ENCODE peak calls at places on chromosome 19, in five cellular contexts. H, V, F, L and J are unnamed samples.

GRCh38 chr19:18173572-18174294 is at the start of gene IFI30:
- DNase-seq in V (peak), F (no peak), L (no peak), H (no peak), J (no peak)

GRCh38 chr19:11422163-11423068 is 3.3 kb upstream of the RGL3 start:
- DNase-seq in H (no peak), L (peak), F (peak), V (peak), J (peak)

GRCh38 chr19:17469092-17469370 is 1.3 kb upstream of the SLC27A1 start:
- DNase-seq in H (no peak), F (no peak), L (no peak), V (no peak), J (no peak)

GRCh38 chr19:29492761-29493160 is 33.0 kb upstream of the VSTM2B start:
- DNase-seq in L (no peak), F (no peak), V (no peak), H (no peak), J (no peak)

GRCh38 chr19:2488942-2489731 is 13.2 kb downstream of the GADD45B start:
- DNase-seq in L (no peak), H (no peak), V (peak), F (no peak), J (peak)

GRCh38 chr19:934865-935422 is 9.1 kb downstream of the ARID3A start:
- DNase-seq in V (peak), H (peak), F (peak), L (no peak), J (peak)

GRCh38 chr19:5407356-5407755 is 47.9 kb upstream of the ZNRF4 start:
- DNase-seq in H (peak), L (no peak), F (no peak), V (no peak), J (peak)

GRCh38 chr19:1947651-1948209 is 6.8 kb downstream of the CSNK1G2 start:
- DNase-seq in H (no peak), L (no peak), V (no peak), F (no peak), J (no peak)

GRCh38 chr19:2608602-2608922 is 93.9 kb downstream of the GNG7 start:
- DNase-seq in H (no peak), L (no peak), F (no peak), V (no peak), J (no peak)

GRCh38 chr19:42292963-42293362 is 9.0 kb upstream of the PRR19 start:
- DNase-seq in L (no peak), F (no peak), H (no peak), V (no peak), J (no peak)

GRCh38 chr19:4310247-4311121 is 6.1 kb downstream of the FSD1 start:
- DNase-seq in F (no peak), H (no peak), V (no peak), L (no peak), J (no peak)

GRCh38 chr19:13507053-13507611 is 853 bp upstream of the CACNA1A start:
- DNase-seq in F (no peak), V (no peak), H (no peak), L (no peak), J (peak)
- H3K4me3 ChIP-seq in F (peak), V (no peak), H (no peak), L (no peak), J (peak)

GRCh38 chr19:31553112-31553843 is 204.0 kb upstream of the TSHZ3 start:
- DNase-seq in L (no peak), V (no peak), H (no peak), F (no peak), J (no peak)

GRCh38 chr19:31553844-31554215 is 204.6 kb upstream of the TSHZ3 start:
- DNase-seq in H (no peak), L (no peak), F (no peak), V (peak), J (no peak)

GRCh38 chr19:31559494-31559893 is 210.3 kb upstream of the TSHZ3 start:
- DNase-seq in F (no peak), L (no peak), V (no peak), H (no peak), J (no peak)

GRCh38 chr19:31554360-31554759 is 205.1 kb upstream of the TSHZ3 start:
- DNase-seq in F (no peak), V (no peak), L (no peak), H (no peak), J (no peak)

GRCh38 chr19:31555634-31556215 is 206.5 kb upstream of the TSHZ3 start:
- DNase-seq in L (no peak), V (no peak), H (no peak), F (no peak), J (no peak)
- TF ChIP-seq CTCF in L (no peak), V (no peak), H (no peak), F (no peak), J (no peak)

DNA sequence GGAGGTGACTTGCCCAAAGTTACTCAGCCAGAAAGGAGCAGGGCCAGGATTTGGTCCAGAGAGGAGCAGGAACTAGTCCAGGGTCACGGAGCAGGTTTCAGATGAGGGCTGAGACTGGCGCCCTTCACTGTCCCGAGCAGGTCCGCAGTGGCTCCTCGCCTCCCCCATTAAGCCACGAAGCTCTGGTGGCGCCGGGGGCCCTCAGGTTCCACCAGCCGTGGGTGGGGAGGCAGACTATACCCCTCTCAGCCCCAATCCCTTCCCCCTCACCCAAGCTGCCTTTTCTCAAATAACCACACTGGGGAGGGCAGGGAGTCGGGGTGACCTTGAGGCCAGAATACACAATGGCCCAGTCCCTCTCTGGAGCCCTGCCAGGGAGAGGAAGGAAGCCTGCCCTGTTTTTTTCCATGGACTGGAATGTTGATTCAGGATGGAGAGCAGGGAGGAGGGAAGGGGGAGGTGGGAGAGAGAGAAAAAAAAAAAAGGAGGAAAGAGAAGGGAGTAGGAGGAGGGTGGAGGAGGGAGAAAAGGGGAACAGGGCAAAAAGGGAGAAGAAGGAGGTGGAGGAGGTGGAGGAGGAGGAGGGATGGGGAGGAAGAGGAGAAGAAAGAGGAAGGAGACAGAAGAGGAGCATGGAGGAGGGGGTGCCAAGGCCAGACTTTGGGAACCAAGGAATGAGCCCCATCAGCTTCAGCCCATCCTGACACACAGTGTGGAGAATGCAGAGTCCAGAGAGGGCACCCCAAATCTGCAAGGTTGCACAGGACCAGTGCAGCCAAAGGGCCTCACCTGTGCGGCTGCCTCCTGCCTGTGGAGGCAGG is 19.7 kb downstream of the CEACAM16 start:
- DNase-seq in L (no peak), H (peak), F (no peak), V (peak), J (peak)
- H3K4me3 ChIP-seq in L (no peak), H (no peak), F (peak), V (no peak), J (no peak)

DNA sequence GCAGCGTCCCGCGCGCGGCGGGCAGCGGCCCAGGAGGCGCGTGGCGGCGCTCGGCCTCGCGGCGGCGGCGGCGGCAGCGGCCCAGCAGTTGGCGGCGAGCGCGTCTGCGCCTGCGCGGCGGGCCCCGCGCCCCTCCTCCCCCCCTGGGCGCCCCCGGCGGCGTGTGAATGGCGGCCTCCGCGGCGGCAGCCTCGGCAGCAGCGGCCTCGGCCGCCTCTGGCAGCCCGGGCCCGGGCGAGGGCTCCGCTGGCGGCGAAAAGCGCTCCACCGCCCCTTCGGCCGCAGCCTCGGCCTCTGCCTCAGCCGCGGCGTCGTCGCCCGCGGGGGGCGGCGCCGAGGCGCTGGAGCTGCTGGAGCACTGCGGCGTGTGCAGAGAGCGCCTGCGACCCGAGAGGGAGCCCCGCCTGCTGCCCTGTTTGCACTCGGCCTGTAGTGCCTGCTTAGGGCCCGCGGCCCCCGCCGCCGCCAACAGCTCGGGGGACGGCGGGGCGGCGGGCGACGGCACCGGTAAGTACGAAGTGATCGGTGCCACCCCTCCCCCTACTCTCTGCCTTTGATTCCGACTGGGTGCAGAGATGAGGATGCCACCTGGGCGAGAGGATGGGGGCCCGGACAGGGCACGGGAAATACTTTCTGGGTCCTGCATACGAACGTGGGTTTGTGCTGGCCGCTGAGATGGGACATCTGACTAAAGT is 874 bp downstream of the TRIM28 start:
- DNase-seq in F (no peak), V (peak), L (no peak), H (no peak), J (peak)
- TF ChIP-seq CTCF in F (no peak), V (no peak), L (no peak), H (no peak), J (no peak)

GRCh38 chr19:50419022-50419579 is 363 bp downstream of the SPIB start:
- DNase-seq in L (no peak), V (no peak), F (no peak), H (no peak), J (peak)
- H3K4me3 ChIP-seq in L (no peak), V (no peak), F (no peak), H (no peak), J (no peak)

GRCh38 chr19:45691516-45692186 is at the start of gene SNRPD2:
- DNase-seq in F (peak), H (peak), L (peak), V (peak), J (peak)
- TF ChIP-seq CTCF in F (no peak), H (no peak), L (no peak), V (no peak), J (no peak)